ENCODE peak calls at places on chromosomes 13 and 19, in five cellular contexts. One of them, this sample, is unnamed.

GRCh38 chr19:52889931-52890330 is 7.5 kb downstream of the ZNF320 start:
- DNase-seq in posterior cingulate gyrus: no peak
- DNase-seq in Calu3: no peak
- DNase-seq in ascending aorta: no peak
- DNase-seq in dermis microvascular lymphatic vessel endothelial cell: no peak
- DNase-seq in this sample: no peak

GRCh38 chr13:79988573-79988972 is 352.4 kb downstream of the SPRY2 start:
- DNase-seq in ascending aorta: no peak
- DNase-seq in dermis microvascular lymphatic vessel endothelial cell: peak
- DNase-seq in posterior cingulate gyrus: no peak
- DNase-seq in Calu3: no peak
- DNase-seq in this sample: no peak

GRCh38 chr19:3374369-3375112 is 8.2 kb downstream of the NFIC start:
- DNase-seq in dermis microvascular lymphatic vessel endothelial cell: no peak
- DNase-seq in ascending aorta: peak
- DNase-seq in Calu3: no peak
- DNase-seq in posterior cingulate gyrus: no peak
- DNase-seq in this sample: no peak

GRCh38 chr19:36876993-36877938 is 26.6 kb downstream of the ZNF345 start:
- DNase-seq in Calu3: no peak
- DNase-seq in dermis microvascular lymphatic vessel endothelial cell: peak
- DNase-seq in posterior cingulate gyrus: no peak
- DNase-seq in ascending aorta: no peak
- DNase-seq in this sample: no peak

GRCh38 chr13:49783865-49784264 is 8.6 kb downstream of the KPNA3 start:
- DNase-seq in dermis microvascular lymphatic vessel endothelial cell: no peak
- DNase-seq in ascending aorta: no peak
- DNase-seq in Calu3: no peak
- DNase-seq in posterior cingulate gyrus: no peak
- DNase-seq in this sample: no peak

GRCh38 chr13:43307921-43308433 is 284.6 kb downstream of the DNAJC15 start:
- DNase-seq in posterior cingulate gyrus: peak
- DNase-seq in ascending aorta: peak
- DNase-seq in Calu3: no peak
- DNase-seq in dermis microvascular lymphatic vessel endothelial cell: peak
- DNase-seq in this sample: no peak

GRCh38 chr13:110422913-110423688 is 116.0 kb downstream of the COL4A2 start:
- DNase-seq in posterior cingulate gyrus: no peak
- DNase-seq in ascending aorta: no peak
- DNase-seq in dermis microvascular lymphatic vessel endothelial cell: peak
- DNase-seq in Calu3: no peak
- DNase-seq in this sample: peak

GRCh38 chr19:7868671-7869452 is 5.3 kb downstream of the PRR36 start:
- DNase-seq in posterior cingulate gyrus: peak
- DNase-seq in dermis microvascular lymphatic vessel endothelial cell: peak
- DNase-seq in Calu3: peak
- DNase-seq in ascending aorta: peak
- DNase-seq in this sample: peak

GRCh38 chr19:39223703-39224279 is 19.7 kb upstream of the SYCN start:
- DNase-seq in ascending aorta: no peak
- DNase-seq in dermis microvascular lymphatic vessel endothelial cell: peak
- DNase-seq in Calu3: peak
- DNase-seq in posterior cingulate gyrus: no peak
- DNase-seq in this sample: peak

GRCh38 chr19:42524943-42525342 is 3.3 kb downstream of the CEACAM1 start:
- DNase-seq in posterior cingulate gyrus: no peak
- DNase-seq in ascending aorta: no peak
- DNase-seq in Calu3: no peak
- DNase-seq in dermis microvascular lymphatic vessel endothelial cell: no peak
- DNase-seq in this sample: no peak

GRCh38 chr13:113456116-113456702 is 2.9 kb upstream of the ADPRHL1 start:
- DNase-seq in posterior cingulate gyrus: no peak
- DNase-seq in dermis microvascular lymphatic vessel endothelial cell: no peak
- DNase-seq in Calu3: no peak
- DNase-seq in ascending aorta: no peak
- DNase-seq in this sample: no peak

GRCh38 chr13:43245374-43245964 is 222.1 kb downstream of the DNAJC15 start:
- DNase-seq in ascending aorta: no peak
- DNase-seq in posterior cingulate gyrus: no peak
- DNase-seq in Calu3: no peak
- DNase-seq in dermis microvascular lymphatic vessel endothelial cell: peak
- DNase-seq in this sample: peak

GRCh38 chr13:97423300-97424045 is 10.5 kb upstream of the RAP2A start:
- DNase-seq in dermis microvascular lymphatic vessel endothelial cell: no peak
- DNase-seq in ascending aorta: no peak
- DNase-seq in posterior cingulate gyrus: no peak
- DNase-seq in Calu3: no peak
- DNase-seq in this sample: no peak

GRCh38 chr13:58999851-59000250 is 1163.9 kb downstream of the DIAPH3 start:
- DNase-seq in ascending aorta: no peak
- DNase-seq in posterior cingulate gyrus: no peak
- DNase-seq in dermis microvascular lymphatic vessel endothelial cell: no peak
- DNase-seq in Calu3: no peak
- DNase-seq in this sample: peak

This sample was measured in endothelial cell of umbilical vein.